ENCODE peak calls at places on chromosome 7, in four cellular contexts. One of them, this sample, is unnamed.

GRCh38 chr7:94972296-94972695 is 64.9 kb downstream of the PPP1R9A start:
- DNase-seq in KG1: no peak
- DNase-seq in HEK293T: no peak
- DNase-seq in AG09309: no peak
- DNase-seq in this sample: no peak

GRCh38 chr7:155511597-155511996 is 34.8 kb downstream of the CNPY1 start:
- DNase-seq in AG09309: no peak
- DNase-seq in HEK293T: no peak
- DNase-seq in KG1: no peak
- DNase-seq in this sample: no peak

GRCh38 chr7:132055331-132056120 is 499.1 kb upstream of the PODXL start:
- DNase-seq in AG09309: no peak
- DNase-seq in HEK293T: no peak
- DNase-seq in KG1: no peak
- DNase-seq in this sample: no peak

GRCh38 chr7:114760477-114760876 is 161.4 kb upstream of the MDFIC start:
- DNase-seq in KG1: no peak
- DNase-seq in AG09309: no peak
- DNase-seq in HEK293T: no peak
- DNase-seq in this sample: no peak

GRCh38 chr7:100568936-100569844 is 4.5 kb downstream of the SAP25 start:
- DNase-seq in KG1: no peak
- DNase-seq in AG09309: no peak
- DNase-seq in HEK293T: peak; percentile 50
- DNase-seq in this sample: no peak

GRCh38 chr7:47301657-47302295 is 280.1 kb downstream of the TNS3 start:
- DNase-seq in AG09309: no peak
- DNase-seq in KG1: no peak
- DNase-seq in HEK293T: no peak
- DNase-seq in this sample: no peak

GRCh38 chr7:101172005-101172853 is 6.9 kb upstream of the VGF start:
- DNase-seq in HEK293T: no peak
- DNase-seq in KG1: no peak
- DNase-seq in AG09309: no peak
- DNase-seq in this sample: no peak

GRCh38 chr7:157627646-157628045 is 290.8 kb downstream of the DNAJB6 start:
- DNase-seq in HEK293T: no peak
- DNase-seq in AG09309: no peak
- DNase-seq in KG1: no peak
- DNase-seq in this sample: no peak

GRCh38 chr7:80316811-80317210 is 182.2 kb downstream of the GNAI1 start:
- DNase-seq in HEK293T: no peak
- DNase-seq in KG1: no peak
- DNase-seq in AG09309: no peak
- DNase-seq in this sample: no peak

GRCh38 chr7:1259621-1260020 is 26.9 kb downstream of the UNCX start:
- DNase-seq in HEK293T: no peak
- DNase-seq in AG09309: no peak
- DNase-seq in KG1: no peak
- DNase-seq in this sample: no peak

GRCh38 chr7:158832994-158833393 is 3.7 kb upstream of the ESYT2 start:
- DNase-seq in AG09309: no peak
- DNase-seq in HEK293T: no peak
- DNase-seq in KG1: no peak
- DNase-seq in this sample: no peak

GRCh38 chr7:521221-522070 is 1.8 kb upstream of the PDGFA start:
- DNase-seq in AG09309: no peak
- DNase-seq in HEK293T: peak; percentile 36
- DNase-seq in KG1: no peak
- DNase-seq in this sample: no peak

GRCh38 chr7:129616530-129616929 is 5.0 kb downstream of the NRF1 start:
- DNase-seq in KG1: no peak
- DNase-seq in AG09309: no peak
- DNase-seq in HEK293T: no peak
- DNase-seq in this sample: no peak

GRCh38 chr7:2524808-2525140 is 5.2 kb downstream of the LFNG start:
- DNase-seq in AG09309: no peak
- DNase-seq in HEK293T: no peak
- DNase-seq in KG1: no peak
- DNase-seq in this sample: no peak

GRCh38 chr7:117308891-117309290 is 14.0 kb downstream of the WNT2 start:
- DNase-seq in KG1: no peak
- DNase-seq in AG09309: no peak
- DNase-seq in HEK293T: no peak
- DNase-seq in this sample: no peak

GRCh38 chr7:129401228-129401967 is 32.8 kb upstream of the STRIP2 start:
- DNase-seq in KG1: no peak
- DNase-seq in AG09309: no peak
- DNase-seq in HEK293T: no peak
- DNase-seq in this sample: peak; percentile 28

GRCh38 chr7:114081606-114082425 is 163.0 kb upstream of the PPP1R3A start:
- DNase-seq in HEK293T: peak; percentile 30
- DNase-seq in AG09309: peak; percentile 49
- DNase-seq in KG1: no peak
- DNase-seq in this sample: peak; percentile 50

GRCh38 chr7:92696584-92696983 is 106.4 kb upstream of the FAM133B start:
- DNase-seq in AG09309: no peak
- DNase-seq in HEK293T: no peak
- DNase-seq in KG1: no peak
- DNase-seq in this sample: no peak

GRCh38 chr7:123410273-123410928 is 124.0 kb downstream of the IQUB start:
- DNase-seq in HEK293T: peak; percentile 64
- DNase-seq in KG1: no peak
- DNase-seq in AG09309: no peak
- DNase-seq in this sample: peak; percentile 67

GRCh38 chr7:43664681-43665080 is 64.6 kb downstream of the COA1 start:
- DNase-seq in KG1: no peak
- DNase-seq in AG09309: no peak
- DNase-seq in HEK293T: no peak
- DNase-seq in this sample: no peak

GRCh38 chr7:128879939-128880746 is 17.5 kb downstream of the ATP6V1F start:
- DNase-seq in KG1: no peak
- DNase-seq in AG09309: no peak
- DNase-seq in HEK293T: peak; percentile 89
- DNase-seq in this sample: peak; percentile 67

GRCh38 chr7:55074008-55074499 is 55.2 kb downstream of the EGFR start:
- DNase-seq in HEK293T: peak; percentile 25
- DNase-seq in AG09309: no peak
- DNase-seq in KG1: no peak
- DNase-seq in this sample: peak; percentile 78

GRCh38 chr7:40232242-40232929 is 97.6 kb downstream of the SUGCT start:
- DNase-seq in HEK293T: peak; percentile 32
- DNase-seq in KG1: peak; percentile 26
- DNase-seq in AG09309: no peak
- DNase-seq in this sample: peak; percentile 65

GRCh38 chr7:155935726-155936125 is 123.5 kb upstream of the SHH start:
- DNase-seq in AG09309: no peak
- DNase-seq in HEK293T: no peak
- DNase-seq in KG1: no peak
- DNase-seq in this sample: no peak

GRCh38 chr7:11786186-11786585 is 45.8 kb downstream of the THSD7A start:
- DNase-seq in AG09309: no peak
- DNase-seq in KG1: no peak
- DNase-seq in HEK293T: peak; percentile 8
- DNase-seq in this sample: no peak

GRCh38 chr7:47314728-47315601 is 266.9 kb downstream of the TNS3 start:
- DNase-seq in AG09309: peak; percentile 17
- DNase-seq in HEK293T: no peak
- DNase-seq in KG1: no peak
- DNase-seq in this sample: no peak

GRCh38 chr7:107891619-107892366 is 810 bp downstream of the DLD start:
- DNase-seq in AG09309: no peak
- DNase-seq in KG1: no peak
- DNase-seq in HEK293T: no peak
- DNase-seq in this sample: no peak

GRCh38 chr7:114567416-114567815 is 152.8 kb downstream of the FOXP2 start:
- DNase-seq in AG09309: peak; percentile 55
- DNase-seq in HEK293T: no peak
- DNase-seq in KG1: no peak
- DNase-seq in this sample: no peak

GRCh38 chr7:140275069-140275961 is 98.5 kb upstream of the KDM7A start:
- DNase-seq in HEK293T: no peak
- DNase-seq in KG1: no peak
- DNase-seq in AG09309: peak; percentile 3
- DNase-seq in this sample: no peak

GRCh38 chr7:151470656-151471180 is 30.8 kb upstream of the CRYGN start:
- DNase-seq in KG1: no peak
- DNase-seq in AG09309: no peak
- DNase-seq in HEK293T: no peak
- DNase-seq in this sample: no peak

GRCh38 chr7:47227762-47228177 is 354.1 kb downstream of the TNS3 start:
- DNase-seq in AG09309: peak; percentile 14
- DNase-seq in KG1: no peak
- DNase-seq in HEK293T: no peak
- DNase-seq in this sample: no peak

GRCh38 chr7:55957190-55957589 is 5.5 kb downstream of the MRPS17 start:
- DNase-seq in HEK293T: no peak
- DNase-seq in KG1: no peak
- DNase-seq in AG09309: no peak
- DNase-seq in this sample: no peak

This sample was measured in NCI-H460.